ENCODE peak calls at places on chromosome 12, in four cellular contexts. L, K, W and O are unnamed samples.

GRCh38 chr12:49970030-49970429 is 2.7 kb upstream of the AQP6 start:
- DNase-seq in W (no peak), L (no peak), K (no peak), O (no peak)

GRCh38 chr12:49367381-49368239 is at the start of gene SPATS2:
- DNase-seq in K (peak; percentile 27), L (peak; percentile 63), W (no peak), O (no peak)

GRCh38 chr12:131102991-131103609 is 149.4 kb downstream of the ADGRD1 start:
- DNase-seq in K (no peak), W (no peak), L (peak; percentile 74), O (peak; percentile 72)

GRCh38 chr12:95784286-95784685 is 6.3 kb downstream of the NTN4 start:
- DNase-seq in K (no peak), L (no peak), W (no peak), O (no peak)

GRCh38 chr12:109588461-109589239 is 15.1 kb downstream of the MVK start:
- DNase-seq in K (no peak), L (no peak), W (no peak), O (no peak)

GRCh38 chr12:105318651-105319483 is 11.6 kb upstream of the C12orf75 start:
- DNase-seq in W (no peak), L (no peak), K (no peak), O (no peak)

GRCh38 chr12:111411187-111411764 is 5.6 kb downstream of the SH2B3 start:
- DNase-seq in W (no peak), K (no peak), L (peak; percentile 45), O (no peak)

GRCh38 chr12:43921666-43922337 is 85.9 kb downstream of the TMEM117 start:
- DNase-seq in W (no peak), L (no peak), K (no peak), O (no peak)

GRCh38 chr12:65881965-65882413 is 57.7 kb downstream of the HMGA2 start:
- DNase-seq in K (no peak), L (peak; percentile 58), W (peak; percentile 43), O (peak; percentile 46)

GRCh38 chr12:43551971-43552559 is at the start of gene ADAMTS20:
- DNase-seq in K (no peak), L (no peak), W (no peak), O (no peak)

GRCh38 chr12:87332987-87333761 is 696.0 kb downstream of the C12orf50 start:
- DNase-seq in K (no peak), L (no peak), W (no peak), O (no peak)

GRCh38 chr12:42468853-42469252 is 120.7 kb downstream of the PRICKLE1 start:
- DNase-seq in L (no peak), K (no peak), W (no peak), O (no peak)

GRCh38 chr12:6341439-6342139 is at the start of gene TNFRSF1A:
- DNase-seq in L (peak; percentile 66), W (peak; percentile 64), K (peak; percentile 89), O (peak; percentile 60)

GRCh38 chr12:71144682-71145081 is 13.1 kb downstream of the TSPAN8 start:
- DNase-seq in K (no peak), L (no peak), W (no peak), O (no peak)

GRCh38 chr12:65878540-65878939 is 54.3 kb downstream of the HMGA2 start:
- DNase-seq in L (no peak), K (peak; percentile 38), W (no peak), O (no peak)

GRCh38 chr12:10033783-10034381 is 3.4 kb downstream of the CLEC9A start:
- DNase-seq in W (no peak), K (peak; percentile 48), L (no peak), O (peak; percentile 32)

GRCh38 chr12:49887091-49887490 is 16.6 kb downstream of the FAIM2 start:
- DNase-seq in K (no peak), L (no peak), W (no peak), O (no peak)

GRCh38 chr12:120196363-120196762 is 1.8 kb upstream of the GCN1 start:
- DNase-seq in K (peak; percentile 32), L (no peak), W (no peak), O (no peak)

GRCh38 chr12:99824900-99825562 is 159.7 kb downstream of the ANKS1B start:
- DNase-seq in L (no peak), K (no peak), W (no peak), O (no peak)

GRCh38 chr12:132772551-132772950 is 10.9 kb upstream of the ANKLE2 start:
- DNase-seq in K (no peak), L (peak; percentile 83), W (peak; percentile 81), O (peak; percentile 68)

GRCh38 chr12:65734226-65734625 is 90.1 kb upstream of the HMGA2 start:
- DNase-seq in L (no peak), K (no peak), W (no peak), O (no peak)

GRCh38 chr12:41293011-41293410 is 104.9 kb downstream of the PDZRN4 start:
- DNase-seq in W (no peak), K (peak; percentile 40), L (no peak), O (no peak)

GRCh38 chr12:80282226-80282625 is 161.8 kb upstream of the PTPRQ start:
- DNase-seq in K (no peak), W (no peak), L (no peak), O (no peak)

GRCh38 chr12:94649349-94650142 is 811 bp downstream of the TMCC3 start:
- DNase-seq in K (peak; percentile 20), W (peak; percentile 55), L (peak; percentile 32), O (peak; percentile 65)

GRCh38 chr12:132154941-132155770 is 10.9 kb downstream of the NOC4L start:
- DNase-seq in K (no peak), L (peak; percentile 29), W (no peak), O (no peak)

GRCh38 chr12:118549506-118550109 is 173.3 kb downstream of the SUDS3 start:
- DNase-seq in W (no peak), K (no peak), L (no peak), O (no peak)

GRCh38 chr12:21773799-21774198 is 707 bp downstream of the KCNJ8 start:
- DNase-seq in L (no peak), W (no peak), K (no peak), O (no peak)

GRCh38 chr12:71157601-71158233 is at the start of gene TSPAN8:
- DNase-seq in W (no peak), K (no peak), L (no peak), O (no peak)

GRCh38 chr12:79546461-79547043 is 144.2 kb downstream of the PAWR start:
- DNase-seq in L (no peak), W (no peak), K (no peak), O (no peak)

GRCh38 chr12:2751230-2751629 is 43.5 kb upstream of the FKBP4 start:
- DNase-seq in L (no peak), W (no peak), K (no peak), O (no peak)

GRCh38 chr12:2754208-2754607 is 40.6 kb upstream of the FKBP4 start:
- DNase-seq in K (no peak), L (no peak), W (no peak), O (no peak)

GRCh38 chr12:2753536-2753935 is 41.2 kb upstream of the FKBP4 start:
- DNase-seq in K (no peak), L (no peak), W (no peak), O (no peak)

GRCh38 chr12:2751686-2752085 is 43.1 kb upstream of the FKBP4 start:
- DNase-seq in L (no peak), W (no peak), K (no peak), O (no peak)

DNA sequence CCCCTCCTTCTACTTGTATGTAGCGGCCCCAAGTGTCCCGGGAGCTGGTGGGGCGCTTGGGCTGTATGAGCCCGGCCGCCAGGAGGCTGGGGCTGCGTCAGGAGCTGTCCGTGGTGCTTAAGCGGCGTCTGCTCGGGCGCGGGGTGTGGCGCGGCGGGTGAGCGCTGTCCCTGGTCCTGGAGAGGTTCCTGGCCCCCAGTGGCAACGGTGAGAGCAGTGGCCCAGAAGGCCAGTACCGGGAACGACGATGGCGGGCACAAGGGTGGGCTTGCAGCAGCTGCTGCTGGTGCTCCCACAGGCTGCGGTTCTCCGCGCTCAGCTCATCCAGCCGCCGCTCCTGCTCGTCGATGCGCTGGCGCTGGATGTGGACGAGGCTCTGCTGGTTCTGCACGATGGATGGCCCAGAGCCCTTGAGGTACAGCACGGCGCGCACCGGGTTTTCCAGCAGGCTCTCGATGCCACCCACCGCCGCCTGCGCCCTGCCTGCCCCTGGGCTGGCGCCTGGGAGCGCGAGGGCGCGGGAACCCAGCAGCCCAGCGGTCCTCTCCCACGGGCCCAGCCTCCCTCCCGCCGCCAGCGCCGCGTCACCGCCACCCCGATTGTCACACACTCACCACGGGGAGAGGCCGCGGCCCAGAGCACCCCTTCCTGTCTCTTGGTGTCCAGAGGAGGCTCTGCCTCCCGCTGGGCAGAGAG is 41.9 kb upstream of the FKBP4 start:
- DNase-seq in L (peak; percentile 59), W (peak; percentile 87), K (peak; percentile 65), O (peak; percentile 89)
- TF ChIP-seq CTCF in L (no peak), W (no peak), K (no peak), O (peak; percentile 7)

DNA sequence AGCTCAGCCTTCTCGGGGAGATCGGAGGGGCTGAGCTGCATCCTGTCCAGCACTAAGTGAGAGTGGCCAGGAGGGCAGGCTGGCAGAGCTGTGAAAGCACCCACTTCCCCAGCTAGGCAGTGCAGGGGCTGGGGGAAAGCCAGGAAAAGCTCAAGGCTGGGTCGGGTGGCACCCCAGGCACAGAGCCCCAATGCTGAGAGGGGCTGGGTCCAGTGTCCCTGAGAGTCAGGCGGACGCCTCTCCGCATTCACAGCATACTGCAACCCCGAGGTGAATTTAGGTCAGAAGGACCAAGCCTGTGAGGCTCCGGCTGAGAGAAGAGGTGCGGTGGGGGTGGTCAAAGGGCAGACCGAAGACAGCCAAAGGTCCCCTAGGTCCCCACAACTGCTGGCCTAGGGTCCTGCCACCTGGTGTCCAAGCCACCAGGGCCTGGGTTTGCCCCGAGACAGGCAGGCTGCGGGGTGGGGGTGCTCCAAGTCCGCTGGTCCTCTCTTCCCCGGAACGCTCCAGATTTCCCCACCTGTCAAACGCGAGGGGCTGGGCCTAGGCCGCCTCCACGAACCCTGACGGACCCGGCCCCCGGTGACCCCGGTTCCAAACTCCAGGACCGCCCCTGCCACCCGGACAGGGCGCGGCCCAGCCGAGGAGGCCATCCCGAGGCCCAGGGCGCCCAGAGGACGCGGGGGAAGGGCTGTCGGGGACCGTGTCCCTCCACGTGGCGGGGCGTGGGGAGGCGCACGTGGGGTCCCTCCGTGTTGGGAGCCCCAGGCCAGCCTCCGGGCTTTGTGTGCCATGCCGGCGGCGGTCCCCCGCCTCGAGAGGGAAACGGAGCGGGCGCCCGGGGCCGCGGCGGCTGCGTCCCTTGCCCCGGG is 527 bp downstream of the CAMKK2 start:
- DNase-seq in K (peak; percentile 30), L (peak; percentile 34), W (peak; percentile 43), O (peak; percentile 41)
- TF ChIP-seq CTCF in K (no peak), L (no peak), W (peak; percentile 17), O (no peak)

GRCh38 chr12:48157016-48157888 is at the start of gene ASB8:
- DNase-seq in L (peak; percentile 99), W (peak; percentile 98), K (peak; percentile 97), O (peak; percentile 95)
- TF ChIP-seq CTCF in L (peak; percentile 42), W (peak; percentile 26), K (peak; percentile 8), O (no peak)

GRCh38 chr12:27969011-27969900 is 3.3 kb downstream of the PTHLH start:
- DNase-seq in W (no peak), L (no peak), K (peak; percentile 32), O (peak; percentile 31)
- TF ChIP-seq CTCF in W (no peak), L (no peak), K (no peak), O (no peak)

DNA sequence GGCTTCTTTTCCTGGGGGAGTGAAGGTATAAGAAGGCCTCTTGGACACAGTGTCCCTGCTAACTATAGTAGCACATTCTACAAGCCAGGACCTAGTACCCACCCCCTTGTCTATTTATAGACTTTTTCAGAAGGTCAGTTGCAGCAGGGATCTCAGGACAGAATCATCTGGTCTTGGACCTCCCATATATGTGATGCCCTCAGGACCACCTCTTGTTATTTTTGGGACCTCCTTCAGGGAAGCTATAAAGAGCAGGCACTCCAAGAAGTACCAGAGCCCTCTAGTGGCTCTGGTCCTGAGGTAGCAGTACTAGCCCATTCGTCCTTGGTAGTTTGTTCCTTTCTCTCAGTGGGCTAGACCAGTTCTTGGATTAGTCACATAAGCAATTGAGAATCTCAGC is 4.3 kb downstream of the COQ10A start:
- DNase-seq in W (no peak), K (no peak), L (peak; percentile 26), O (no peak)
- TF ChIP-seq CTCF in W (peak; percentile 57), K (no peak), L (peak; percentile 25), O (peak; percentile 50)